ENCODE peak calls at places on chromosomes 12 and 14, in four cellular contexts. E is retinal pigment epithelial cell, H is fibroblast of mammary gland, S is osteocyte. M is an unnamed sample.

GRCh38 chr12:106304001-106304421 is 1.5 kb downstream of the TCP11L2 start:
- DNase-seq in E (no peak), H (peak), S (no peak), M (no peak)

GRCh38 chr12:113065126-113066007 is 8.8 kb downstream of the DTX1 start:
- DNase-seq in E (no peak), H (no peak), S (no peak), M (no peak)

GRCh38 chr14:42110167-42110566 is 503.5 kb downstream of the LRFN5 start:
- DNase-seq in E (no peak), H (peak), S (no peak), M (peak)

GRCh38 chr14:90087433-90087832 is 25.6 kb downstream of the KCNK13 start:
- DNase-seq in E (no peak), H (peak), S (no peak), M (peak)

GRCh38 chr14:92938235-92938875 is 15.4 kb downstream of the CHGA start:
- DNase-seq in E (no peak), H (no peak), S (no peak), M (no peak)

GRCh38 chr14:90388437-90388836 is 8.4 kb upstream of the CALM1 start:
- DNase-seq in E (no peak), H (peak), S (no peak), M (peak)

GRCh38 chr12:2417761-2418160 is 365.0 kb downstream of the CACNA1C start:
- DNase-seq in E (no peak), H (no peak), S (no peak), M (no peak)

GRCh38 chr12:26939192-26939832 is 1.0 kb downstream of the FGFR1OP2 start:
- DNase-seq in E (no peak), H (peak), S (no peak), M (peak)

GRCh38 chr12:70994217-70994788 is 73.8 kb upstream of the PTPRR start:
- DNase-seq in E (peak), H (peak), S (no peak), M (peak)

GRCh38 chr12:119695034-119695433 is 27.1 kb downstream of the PRKAB1 start:
- DNase-seq in E (no peak), H (no peak), S (no peak), M (peak)

GRCh38 chr14:95564060-95564459 is 29.2 kb downstream of the GLRX5 start:
- DNase-seq in E (no peak), H (peak), S (no peak), M (peak)

GRCh38 chr12:131087991-131088700 is 134.4 kb downstream of the ADGRD1 start:
- DNase-seq in E (no peak), H (no peak), S (peak), M (no peak)

GRCh38 chr12:47739959-47740358 is 14.7 kb upstream of the ENDOU start:
- DNase-seq in E (no peak), H (no peak), S (no peak), M (no peak)

GRCh38 chr14:67469954-67470353 is 18.6 kb downstream of the TMEM229B start:
- DNase-seq in E (no peak), H (no peak), S (no peak), M (no peak)

GRCh38 chr12:81863406-81863805 is 104.3 kb upstream of the PPFIA2 start:
- DNase-seq in E (peak), H (no peak), S (no peak), M (no peak)

GRCh38 chr12:50387487-50387886 is 8.9 kb downstream of the FAM186A start:
- DNase-seq in E (no peak), H (peak), S (peak), M (no peak)

GRCh38 chr14:32560213-32560857 is 231.2 kb downstream of the AKAP6 start:
- DNase-seq in E (peak), H (peak), S (no peak), M (peak)

GRCh38 chr12:123142948-123143752 is 7.7 kb downstream of the PITPNM2 start:
- DNase-seq in E (peak), H (no peak), S (no peak), M (no peak)

GRCh38 chr12:14113031-14113430 is 131.6 kb upstream of the GRIN2B start:
- DNase-seq in E (no peak), H (no peak), S (no peak), M (no peak)

GRCh38 chr12:14108702-14109101 is 127.3 kb upstream of the GRIN2B start:
- DNase-seq in E (no peak), H (no peak), S (no peak), M (no peak)

GRCh38 chr12:14111230-14111865 is 129.9 kb upstream of the GRIN2B start:
- DNase-seq in E (no peak), H (no peak), S (no peak), M (peak)
- TF ChIP-seq CTCF in E (no peak), H (no peak), S (no peak), M (no peak)

GRCh38 chr12:39618701-39619100 is 902 bp downstream of the ABCD2 start:
- DNase-seq in E (no peak), H (no peak), S (no peak), M (no peak)

GRCh38 chr12:39620664-39621658 is 1.4 kb upstream of the ABCD2 start:
- DNase-seq in E (no peak), H (no peak), S (no peak), M (no peak)

GRCh38 chr12:39621670-39622069 is 2.1 kb upstream of the ABCD2 start:
- DNase-seq in E (no peak), H (no peak), S (no peak), M (no peak)

GRCh38 chr12:39619316-39619659 is 315 bp downstream of the ABCD2 start:
- DNase-seq in E (no peak), H (no peak), S (no peak), M (no peak)

GRCh38 chr12:39619660-39620433 is at the start of gene ABCD2:
- DNase-seq in E (peak), H (peak), S (no peak), M (peak)
- TF ChIP-seq CTCF in E (no peak), H (peak), S (peak), M (peak)

GRCh38 chr14:52299692-52300278 is 14.3 kb upstream of the PTGER2 start:
- DNase-seq in E (no peak), H (peak), S (no peak), M (peak)
- TF ChIP-seq CTCF in E (peak), H (peak), S (peak), M (peak)

GRCh38 chr12:6461401-6462233 is 8.9 kb downstream of the VAMP1 start:
- DNase-seq in E (no peak), H (no peak), S (no peak), M (no peak)

GRCh38 chr12:6463858-6464257 is 6.6 kb downstream of the VAMP1 start:
- DNase-seq in E (no peak), H (no peak), S (no peak), M (no peak)

GRCh38 chr12:6463211-6463610 is 7.3 kb downstream of the VAMP1 start:
- DNase-seq in E (no peak), H (no peak), S (no peak), M (no peak)

GRCh38 chr12:6460751-6461371 is 9.0 kb downstream of the TAPBPL start:
- DNase-seq in E (no peak), H (no peak), S (no peak), M (no peak)

GRCh38 chr12:6462234-6462995 is 8.1 kb downstream of the VAMP1 start:
- DNase-seq in E (no peak), H (no peak), S (no peak), M (no peak)
- TF ChIP-seq CTCF in E (no peak), H (no peak), S (no peak), M (no peak)

GRCh38 chr12:121228919-121229650 is 19.2 kb downstream of the P2RX4 start:
- DNase-seq in E (no peak), H (no peak), S (no peak), M (peak)
- TF ChIP-seq CTCF in E (no peak), H (no peak), S (no peak), M (no peak)

DNA sequence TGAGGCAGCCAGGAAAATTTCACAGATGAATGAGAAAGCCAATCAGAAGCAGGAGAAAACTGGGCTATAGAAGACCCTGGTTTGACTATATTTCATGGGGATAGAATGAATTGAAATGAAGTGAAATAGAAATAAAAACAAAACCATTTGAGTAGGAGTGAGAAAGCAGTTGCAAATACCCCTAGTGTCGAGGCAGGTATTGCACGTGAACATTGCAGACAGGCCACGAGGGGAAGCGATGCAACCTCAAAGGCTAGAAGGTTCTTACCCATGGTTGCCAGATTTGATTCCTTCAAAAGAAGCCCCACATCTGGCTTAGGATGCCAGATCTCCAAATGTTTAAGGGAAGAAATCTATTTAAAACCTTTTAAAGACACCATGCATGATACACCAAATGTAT is 648.9 kb downstream of the VRK1 start:
- DNase-seq in E (no peak), H (no peak), S (no peak), M (no peak)
- TF ChIP-seq CTCF in E (no peak), H (no peak), S (no peak), M (no peak)

GRCh38 chr14:80202888-80203562 is 8.3 kb downstream of the DIO2 start:
- DNase-seq in E (no peak), H (peak), S (no peak), M (peak)
- TF ChIP-seq CTCF in E (peak), H (peak), S (peak), M (peak)

GRCh38 chr14:30903285-30904124 is 29.1 kb downstream of the COCH start:
- DNase-seq in E (no peak), H (no peak), S (no peak), M (no peak)

GRCh38 chr14:30907659-30908057 is 33.3 kb downstream of the COCH start:
- DNase-seq in E (no peak), H (no peak), S (no peak), M (no peak)

GRCh38 chr14:30908826-30909225 is 34.5 kb downstream of the COCH start:
- DNase-seq in E (no peak), H (no peak), S (no peak), M (no peak)

DNA sequence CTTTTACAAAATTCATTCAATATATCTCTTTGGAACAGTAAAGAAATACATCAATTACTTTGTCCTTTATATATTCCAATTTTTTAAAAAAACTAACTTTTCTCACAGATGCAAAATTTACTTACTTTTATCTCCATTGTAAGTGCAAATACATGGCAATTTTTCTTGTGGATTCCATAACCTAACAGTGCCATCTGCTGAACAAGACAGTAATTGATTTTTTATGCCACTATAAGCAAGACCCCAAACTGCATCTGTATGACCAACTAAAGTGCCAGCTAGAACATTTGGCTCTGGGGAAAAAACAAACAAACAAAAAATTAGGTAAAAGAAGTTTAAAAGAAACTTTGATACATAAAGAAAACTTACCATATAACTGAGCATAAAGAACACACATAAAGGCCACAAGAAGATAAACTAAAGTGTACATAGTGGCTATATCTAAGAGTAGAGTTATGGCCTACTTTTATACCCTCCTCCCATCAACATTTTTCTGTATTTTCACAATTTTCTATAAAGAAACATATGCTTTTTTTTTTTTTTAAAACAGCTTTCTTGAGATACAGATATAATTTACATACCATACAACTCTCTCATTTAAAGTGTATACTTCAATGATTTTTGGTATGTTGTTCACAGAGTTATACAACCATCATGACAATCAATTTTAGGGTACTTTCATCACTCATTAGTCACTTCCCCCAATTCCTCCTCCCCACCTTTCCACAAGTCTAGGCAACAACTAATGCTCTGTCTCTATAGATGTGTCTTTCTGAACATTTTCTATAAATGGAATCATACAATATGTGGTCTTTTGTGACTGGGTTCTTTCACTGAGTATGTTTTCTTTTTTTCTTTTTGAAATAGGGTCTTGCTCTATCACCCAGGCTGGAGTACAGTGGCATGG is 32.6 kb downstream of the COCH start:
- DNase-seq in E (no peak), H (peak), S (no peak), M (peak)
- TF ChIP-seq CTCF in E (peak), H (peak), S (peak), M (peak)

GRCh38 chr14:66311935-66312334 is 174.2 kb upstream of the CCDC196 start:
- DNase-seq in E (no peak), H (no peak), S (no peak), M (no peak)

GRCh38 chr14:66311058-66311457 is 175.1 kb upstream of the CCDC196 start:
- DNase-seq in E (no peak), H (no peak), S (no peak), M (no peak)

GRCh38 chr14:66315098-66315497 is 171.1 kb upstream of the CCDC196 start:
- DNase-seq in E (no peak), H (no peak), S (no peak), M (no peak)

GRCh38 chr14:66315548-66315947 is 170.6 kb upstream of the CCDC196 start:
- DNase-seq in E (no peak), H (no peak), S (no peak), M (no peak)
- TF ChIP-seq CTCF in E (no peak), H (no peak), S (no peak), M (no peak)

GRCh38 chr12:132853285-132854092 is 24.8 kb upstream of the GOLGA3 start:
- DNase-seq in E (no peak), H (no peak), S (no peak), M (no peak)
- TF ChIP-seq CTCF in E (no peak), H (no peak), S (no peak), M (no peak)